ENCODE peak calls at places on chromosomes 5 and 9, in six cellular contexts. K, Q, U, N, G and O are unnamed samples.
A peak's percentile ranks its signal among the peaks of the same experiment; 100 is the strongest.

GRCh38 chr5:177508217-177508611 is 1.4 kb downstream of the DOK3 start:
- DNase-seq in G (no peak), K (no peak), Q (no peak), U (no peak), N (no peak), O (no peak)

GRCh38 chr5:112210430-112211005 is 208.6 kb downstream of the EPB41L4A start:
- DNase-seq in Q (no peak), K (no peak), U (no peak), N (no peak), G (no peak), O (no peak)

GRCh38 chr9:126719677-126720435 is 85.0 kb upstream of the ZBTB43 start:
- DNase-seq in N (peak; percentile 85), U (peak; percentile 90), G (peak; percentile 63), Q (peak; percentile 80), K (peak; percentile 92), O (peak; percentile 81)

GRCh38 chr5:122101636-122102285 is 23.7 kb upstream of the LOX start:
- DNase-seq in G (no peak), K (no peak), U (no peak), Q (no peak), N (no peak), O (no peak)

GRCh38 chr5:80127037-80127642 is 92.0 kb downstream of the THBS4 start:
- DNase-seq in K (no peak), U (no peak), N (no peak), G (no peak), Q (no peak), O (no peak)

GRCh38 chr9:91120200-91120599 is 241.5 kb downstream of the AUH start:
- DNase-seq in Q (no peak), G (no peak), K (no peak), N (no peak), U (no peak), O (no peak)

GRCh38 chr5:57676228-57677098 is 193.9 kb upstream of the ACTBL2 start:
- DNase-seq in U (no peak), K (no peak), Q (no peak), G (no peak), N (no peak), O (no peak)

GRCh38 chr5:113182658-113183344 is 206.2 kb downstream of the DCP2 start:
- DNase-seq in G (no peak), U (no peak), K (no peak), N (no peak), Q (no peak), O (no peak)

GRCh38 chr5:54310433-54311177 is at the start of gene ARL15:
- DNase-seq in N (peak; percentile 96), G (peak; percentile 97), Q (peak; percentile 97), U (peak; percentile 99), K (peak; percentile 99), O (peak; percentile 96)

GRCh38 chr9:2469681-2470141 is 151.9 kb upstream of the VLDLR start:
- DNase-seq in N (no peak), K (no peak), U (no peak), Q (no peak), G (no peak), O (no peak)

GRCh38 chr9:107158321-107158720 is 124.8 kb upstream of the RAD23B start:
- DNase-seq in Q (no peak), N (no peak), G (no peak), K (no peak), U (no peak), O (no peak)

GRCh38 chr9:31140316-31140715 is 1244.1 kb upstream of the ACO1 start:
- DNase-seq in K (no peak), G (no peak), U (no peak), Q (no peak), N (no peak), O (no peak)

GRCh38 chr5:76831108-76831447 is 12.2 kb downstream of the F2RL1 start:
- DNase-seq in Q (no peak), K (no peak), G (no peak), N (no peak), U (no peak), O (no peak)

GRCh38 chr5:163574477-163575440 is 69.3 kb downstream of the MAT2B start:
- DNase-seq in K (no peak), N (no peak), G (no peak), Q (no peak), U (no peak), O (no peak)

GRCh38 chr5:52453176-52453575 is 334.5 kb upstream of the ITGA1 start:
- DNase-seq in U (no peak), N (no peak), Q (no peak), G (no peak), K (no peak), O (no peak)

GRCh38 chr9:127197186-127197860 is 67.3 kb upstream of the GARNL3 start:
- DNase-seq in U (no peak), N (no peak), Q (no peak), K (no peak), G (no peak), O (no peak)

GRCh38 chr9:131668439-131669233 is 71.2 kb downstream of the RAPGEF1 start:
- DNase-seq in Q (peak; percentile 69), U (peak; percentile 64), N (peak; percentile 65), K (peak; percentile 69), G (no peak), O (peak; percentile 62)

GRCh38 chr9:26789959-26790358 is 102.6 kb downstream of the CAAP1 start:
- DNase-seq in Q (no peak), G (no peak), K (no peak), U (no peak), N (no peak), O (no peak)

GRCh38 chr5:172669808-172670402 is 28.8 kb downstream of the NEURL1B start:
- DNase-seq in U (no peak), K (peak; percentile 55), G (no peak), N (no peak), Q (no peak), O (no peak)

GRCh38 chr9:5651246-5651645 is 22.3 kb downstream of the RIC1 start:
- DNase-seq in U (no peak), N (no peak), K (no peak), Q (no peak), G (no peak), O (no peak)

GRCh38 chr9:3191715-3192114 is 334.1 kb downstream of the RFX3 start:
- DNase-seq in K (no peak), N (no peak), U (no peak), G (no peak), Q (no peak), O (no peak)

GRCh38 chr5:122429545-122430327 is 117.7 kb downstream of the SNCAIP start:
- DNase-seq in U (no peak), K (no peak), G (no peak), Q (no peak), N (no peak), O (no peak)

GRCh38 chr9:121698627-121699270 is 47.3 kb downstream of the DAB2IP start:
- DNase-seq in U (no peak), K (no peak), G (no peak), N (no peak), Q (no peak), O (no peak)

GRCh38 chr5:160312139-160312959 is at the start of gene CCNJL:
- DNase-seq in K (peak; percentile 90), Q (no peak), G (no peak), U (no peak), N (no peak), O (no peak)

GRCh38 chr5:176891331-176891958 is 7.7 kb downstream of the HK3 start:
- DNase-seq in U (no peak), K (no peak), N (no peak), G (no peak), Q (no peak), O (no peak)

GRCh38 chr5:141051526-141051876 is 327 bp downstream of the PCDHB1 start:
- DNase-seq in Q (no peak), U (no peak), N (no peak), K (no peak), G (no peak), O (no peak)

GRCh38 chr9:13485068-13485596 is 205.6 kb upstream of the MPDZ start:
- DNase-seq in U (no peak), K (no peak), N (no peak), G (no peak), Q (no peak), O (no peak)

GRCh38 chr5:137486707-137487106 is 12.4 kb downstream of the SPOCK1 start:
- DNase-seq in Q (no peak), U (no peak), K (no peak), N (no peak), G (no peak), O (no peak)

GRCh38 chr9:278651-279050 is 64.0 kb downstream of the DOCK8 start:
- DNase-seq in N (no peak), U (no peak), K (no peak), Q (no peak), G (no peak), O (no peak)

GRCh38 chr9:123453904-123454321 is 97.9 kb downstream of the CRB2 start:
- DNase-seq in N (no peak), K (peak; percentile 38), Q (no peak), G (no peak), U (no peak), O (no peak)